ENCODE peak calls at places on chromosomes 3 and 15, in eight cellular contexts. Y is uterus; O is CD8-positive, alpha-beta memory T cell; K is transverse colon; L is mesothelial cell of epicardium; M is activated T-cell treated with anti-CD3 and anti-CD28 coated beads, Interleukin-2, amount 50 U/mL, for 72 hours; G is activated CD8-positive, alpha-beta memory T cell treated with anti-CD3 and anti-CD28 coated beads for 48 hours; F is activated naive CD4-positive, alpha-beta T cell treated with anti-CD3 and anti-CD28 coated beads, Interleukin-2, amount 10 ng/mL, durations not matched to agents 7 days and 5 days. J is an unnamed sample.

GRCh38 chr15:92821491-92822116 is 78.5 kb upstream of the CHD2 start:
- DNase-seq in L (no peak), G (no peak), O (no peak), Y (peak; percentile 9), F (no peak), M (peak; percentile 35), K (no peak), J (no peak)

GRCh38 chr3:149465351-149465883 is 9.1 kb upstream of the TM4SF4 start:
- DNase-seq in F (no peak), O (no peak), K (no peak), L (no peak), M (no peak), G (no peak), Y (no peak), J (no peak)

GRCh38 chr3:151312972-151313371 is 3.6 kb downstream of the GPR87 start:
- DNase-seq in O (no peak), L (no peak), G (no peak), K (no peak), M (no peak), F (no peak), Y (no peak), J (no peak)

GRCh38 chr3:13711911-13712650 is 163.2 kb downstream of the FBLN2 start:
- DNase-seq in M (no peak), K (no peak), G (no peak), L (peak; percentile 10), F (peak; percentile 1), O (no peak), Y (no peak), J (no peak)

GRCh38 chr3:160869825-160870224 is 113.8 kb downstream of the PPM1L start:
- DNase-seq in K (no peak), O (no peak), Y (no peak), M (no peak), F (no peak), G (no peak), L (no peak), J (no peak)

GRCh38 chr3:45938043-45938435 is 5.2 kb upstream of the CXCR6 start:
- DNase-seq in Y (no peak), O (no peak), L (no peak), G (no peak), F (no peak), K (no peak), M (no peak), J (no peak)

GRCh38 chr3:105513042-105513441 is 146.3 kb downstream of the ALCAM start:
- DNase-seq in O (no peak), F (no peak), Y (no peak), L (no peak), K (no peak), G (no peak), M (no peak), J (no peak)

GRCh38 chr15:63968122-63968524 is 78.2 kb downstream of the DAPK2 start:
- DNase-seq in Y (no peak), M (no peak), K (peak; percentile 10), O (no peak), L (no peak), F (no peak), G (no peak), J (no peak)

GRCh38 chr15:84962975-84963374 is 18.7 kb upstream of the PDE8A start:
- DNase-seq in G (no peak), K (no peak), M (no peak), L (no peak), O (no peak), F (no peak), Y (no peak), J (no peak)

GRCh38 chr3:186004209-186004608 is 66.4 kb upstream of the TRA2B start:
- DNase-seq in K (no peak), L (no peak), G (no peak), M (no peak), F (no peak), Y (no peak), O (no peak), J (no peak)

GRCh38 chr15:74799843-74800558 is 12.6 kb upstream of the LMAN1L start:
- DNase-seq in K (peak; percentile 91), M (peak; percentile 85), G (peak; percentile 71), L (peak; percentile 74), Y (peak; percentile 61), O (peak; percentile 87), F (peak; percentile 89), J (peak; percentile 60)